ENCODE peak calls at places on chromosomes 3 and 15, in nine cellular contexts. One of them, this sample, is unnamed. For H3K9me3, the result is how much of the 10 kb centered on the place peaks cover.

GRCh38 chr3:9153763-9154601 is 95.5 kb downstream of the SRGAP3 start:
- DNase-seq in fibroblast of lung: peak
- DNase-seq in tibial artery: peak
- DNase-seq in WERI-Rb-1: no peak
- DNase-seq in psoas muscle: peak
- DNase-seq in HCT116: no peak
- DNase-seq in SJCRH30: no peak
- DNase-seq in neuronal stem cell: no peak
- DNase-seq in mucosa of descending colon: no peak
- DNase-seq in this sample: peak

GRCh38 chr3:37715976-37716375 is 145.7 kb upstream of the CTDSPL start:
- DNase-seq in fibroblast of lung: no peak
- DNase-seq in tibial artery: peak
- DNase-seq in WERI-Rb-1: no peak
- DNase-seq in psoas muscle: no peak
- DNase-seq in HCT116: no peak
- DNase-seq in SJCRH30: no peak
- DNase-seq in neuronal stem cell: no peak
- DNase-seq in mucosa of descending colon: no peak
- DNase-seq in this sample: no peak

GRCh38 chr3:128805771-128806170 is 73.6 kb upstream of the ACAD9 start:
- DNase-seq in fibroblast of lung: peak
- DNase-seq in tibial artery: no peak
- DNase-seq in WERI-Rb-1: no peak
- DNase-seq in psoas muscle: no peak
- DNase-seq in HCT116: no peak
- DNase-seq in SJCRH30: no peak
- DNase-seq in neuronal stem cell: no peak
- DNase-seq in mucosa of descending colon: no peak
- DNase-seq in this sample: no peak

GRCh38 chr3:33786565-33787327 is 11.7 kb upstream of the PDCD6IP start:
- DNase-seq in fibroblast of lung: no peak
- DNase-seq in tibial artery: no peak
- DNase-seq in WERI-Rb-1: no peak
- DNase-seq in psoas muscle: no peak
- DNase-seq in HCT116: no peak
- DNase-seq in SJCRH30: no peak
- DNase-seq in neuronal stem cell: no peak
- DNase-seq in mucosa of descending colon: no peak
- DNase-seq in this sample: no peak

GRCh38 chr15:79067434-79067833 is 23.1 kb downstream of the RASGRF1 start:
- DNase-seq in fibroblast of lung: no peak
- DNase-seq in tibial artery: no peak
- DNase-seq in WERI-Rb-1: no peak
- DNase-seq in psoas muscle: no peak
- DNase-seq in HCT116: no peak
- DNase-seq in SJCRH30: no peak
- DNase-seq in neuronal stem cell: no peak
- DNase-seq in mucosa of descending colon: no peak
- DNase-seq in this sample: no peak

GRCh38 chr15:39728844-39729243 is 53.8 kb downstream of the FSIP1 start:
- DNase-seq in fibroblast of lung: no peak
- DNase-seq in tibial artery: no peak
- DNase-seq in WERI-Rb-1: no peak
- DNase-seq in psoas muscle: no peak
- DNase-seq in HCT116: no peak
- DNase-seq in SJCRH30: no peak
- DNase-seq in neuronal stem cell: no peak
- DNase-seq in mucosa of descending colon: no peak
- DNase-seq in this sample: no peak

GRCh38 chr3:31968391-31968926 is 12.6 kb downstream of the OSBPL10 start:
- DNase-seq in fibroblast of lung: peak
- DNase-seq in tibial artery: no peak
- DNase-seq in WERI-Rb-1: no peak
- DNase-seq in psoas muscle: no peak
- DNase-seq in HCT116: no peak
- DNase-seq in SJCRH30: no peak
- DNase-seq in neuronal stem cell: no peak
- DNase-seq in mucosa of descending colon: no peak
- DNase-seq in this sample: no peak

GRCh38 chr3:125375950-125376679 is 990 bp upstream of the ZNF148 start:
- DNase-seq in fibroblast of lung: peak
- DNase-seq in tibial artery: no peak
- DNase-seq in WERI-Rb-1: no peak
- DNase-seq in psoas muscle: no peak
- DNase-seq in HCT116: no peak
- DNase-seq in SJCRH30: no peak
- DNase-seq in neuronal stem cell: no peak
- DNase-seq in mucosa of descending colon: no peak
- DNase-seq in this sample: no peak

GRCh38 chr15:42490246-42490742 is 647 bp downstream of the ZNF106 start:
- DNase-seq in fibroblast of lung: peak
- DNase-seq in tibial artery: no peak
- DNase-seq in WERI-Rb-1: no peak
- DNase-seq in psoas muscle: no peak
- DNase-seq in HCT116: no peak
- DNase-seq in SJCRH30: no peak
- DNase-seq in neuronal stem cell: no peak
- DNase-seq in mucosa of descending colon: no peak
- DNase-seq in this sample: no peak

GRCh38 chr15:75361989-75362641 is 6.3 kb downstream of the MAN2C1 start:
- DNase-seq in fibroblast of lung: no peak
- DNase-seq in tibial artery: no peak
- DNase-seq in WERI-Rb-1: no peak
- DNase-seq in psoas muscle: no peak
- DNase-seq in HCT116: no peak
- DNase-seq in SJCRH30: no peak
- DNase-seq in neuronal stem cell: no peak
- DNase-seq in mucosa of descending colon: no peak
- DNase-seq in this sample: no peak

GRCh38 chr3:146130881-146131371 is 30.1 kb downstream of the PLOD2 start:
- DNase-seq in fibroblast of lung: peak
- DNase-seq in tibial artery: no peak
- DNase-seq in WERI-Rb-1: no peak
- DNase-seq in psoas muscle: no peak
- DNase-seq in HCT116: no peak
- DNase-seq in SJCRH30: no peak
- DNase-seq in neuronal stem cell: no peak
- DNase-seq in mucosa of descending colon: no peak
- DNase-seq in this sample: no peak

GRCh38 chr3:3170998-3171397 is 8.5 kb downstream of the CRBN start:
- DNase-seq in fibroblast of lung: peak
- DNase-seq in tibial artery: no peak
- DNase-seq in WERI-Rb-1: no peak
- DNase-seq in psoas muscle: no peak
- DNase-seq in HCT116: peak
- DNase-seq in SJCRH30: no peak
- DNase-seq in neuronal stem cell: no peak
- DNase-seq in mucosa of descending colon: no peak
- DNase-seq in this sample: no peak

GRCh38 chr15:67915374-67916050 is 75.7 kb upstream of the RNU6-1 start:
- DNase-seq in fibroblast of lung: peak
- DNase-seq in tibial artery: peak
- DNase-seq in WERI-Rb-1: no peak
- DNase-seq in psoas muscle: peak
- DNase-seq in HCT116: no peak
- DNase-seq in SJCRH30: peak
- DNase-seq in neuronal stem cell: no peak
- DNase-seq in mucosa of descending colon: peak
- DNase-seq in this sample: peak

GRCh38 chr3:58535531-58536500 is 1.2 kb downstream of the ACOX2 start:
- DNase-seq in fibroblast of lung: no peak
- DNase-seq in tibial artery: no peak
- DNase-seq in WERI-Rb-1: no peak
- DNase-seq in psoas muscle: no peak
- DNase-seq in HCT116: no peak
- DNase-seq in SJCRH30: no peak
- DNase-seq in neuronal stem cell: no peak
- DNase-seq in mucosa of descending colon: peak
- DNase-seq in this sample: peak

GRCh38 chr3:184505053-184505452 is 56.5 kb upstream of the EPHB3 start:
- DNase-seq in fibroblast of lung: no peak
- DNase-seq in tibial artery: no peak
- DNase-seq in WERI-Rb-1: no peak
- DNase-seq in psoas muscle: no peak
- DNase-seq in HCT116: no peak
- DNase-seq in SJCRH30: no peak
- DNase-seq in neuronal stem cell: no peak
- DNase-seq in mucosa of descending colon: no peak
- DNase-seq in this sample: no peak

GRCh38 chr3:126369490-126369889 is 12.3 kb upstream of the KLF15 start:
- DNase-seq in fibroblast of lung: no peak
- DNase-seq in tibial artery: peak
- DNase-seq in WERI-Rb-1: no peak
- DNase-seq in psoas muscle: no peak
- DNase-seq in HCT116: no peak
- DNase-seq in SJCRH30: no peak
- DNase-seq in neuronal stem cell: no peak
- DNase-seq in mucosa of descending colon: no peak
- DNase-seq in this sample: no peak

GRCh38 chr3:99950921-99951320 is 133.3 kb downstream of the CMSS1 start:
- DNase-seq in fibroblast of lung: no peak
- DNase-seq in tibial artery: no peak
- DNase-seq in WERI-Rb-1: peak
- DNase-seq in psoas muscle: no peak
- DNase-seq in HCT116: no peak
- DNase-seq in SJCRH30: peak
- DNase-seq in neuronal stem cell: no peak
- DNase-seq in mucosa of descending colon: no peak
- DNase-seq in this sample: no peak

GRCh38 chr3:186477033-186477432 is 67.1 kb downstream of the CRYGS start:
- DNase-seq in fibroblast of lung: no peak
- DNase-seq in tibial artery: no peak
- DNase-seq in WERI-Rb-1: no peak
- DNase-seq in psoas muscle: no peak
- DNase-seq in HCT116: no peak
- DNase-seq in SJCRH30: no peak
- DNase-seq in neuronal stem cell: no peak
- DNase-seq in mucosa of descending colon: no peak
- DNase-seq in this sample: no peak

GRCh38 chr3:143307613-143308183 is 188.1 kb downstream of the CHST2 start:
- DNase-seq in fibroblast of lung: peak
- DNase-seq in tibial artery: no peak
- DNase-seq in WERI-Rb-1: no peak
- DNase-seq in psoas muscle: no peak
- DNase-seq in HCT116: no peak
- DNase-seq in SJCRH30: no peak
- DNase-seq in neuronal stem cell: no peak
- DNase-seq in mucosa of descending colon: no peak
- DNase-seq in this sample: peak

GRCh38 chr3:140931-141330 is 55.6 kb upstream of the CHL1 start:
- DNase-seq in fibroblast of lung: no peak
- DNase-seq in tibial artery: no peak
- DNase-seq in WERI-Rb-1: no peak
- DNase-seq in psoas muscle: no peak
- DNase-seq in HCT116: no peak
- DNase-seq in SJCRH30: no peak
- DNase-seq in neuronal stem cell: no peak
- DNase-seq in mucosa of descending colon: no peak
- DNase-seq in this sample: no peak
- H3K9me3 ChIP-seq in fibroblast of lung: under half
- H3K9me3 ChIP-seq in tibial artery: under half
- H3K9me3 ChIP-seq in WERI-Rb-1: under half
- H3K9me3 ChIP-seq in psoas muscle: under half
- H3K9me3 ChIP-seq in HCT116: under half
- H3K9me3 ChIP-seq in SJCRH30: under half
- H3K9me3 ChIP-seq in neuronal stem cell: under half
- H3K9me3 ChIP-seq in mucosa of descending colon: under half
- H3K9me3 ChIP-seq in this sample: under half

DNA sequence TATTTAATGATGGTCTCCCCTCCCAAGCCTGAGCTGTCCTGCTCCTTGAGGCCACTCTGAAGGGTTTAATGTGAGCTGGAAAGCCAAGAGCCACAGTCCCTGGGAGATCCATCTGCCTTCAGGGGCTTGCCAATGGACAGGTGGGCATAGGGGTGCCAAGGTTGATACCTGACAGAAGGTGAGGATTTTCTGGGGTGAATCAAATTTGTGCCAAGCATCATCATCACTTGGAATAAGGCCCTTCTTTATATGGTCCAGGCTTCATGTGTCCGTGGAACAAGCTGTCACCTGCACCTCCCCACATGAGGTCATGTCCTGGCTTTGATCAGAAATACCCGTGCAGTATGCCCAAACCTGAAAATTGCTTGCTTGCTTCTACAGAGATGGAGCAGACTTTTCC is 71.9 kb upstream of the CTNNB1 start:
- DNase-seq in fibroblast of lung: no peak
- DNase-seq in tibial artery: no peak
- DNase-seq in WERI-Rb-1: no peak
- DNase-seq in psoas muscle: no peak
- DNase-seq in HCT116: no peak
- DNase-seq in SJCRH30: no peak
- DNase-seq in neuronal stem cell: no peak
- DNase-seq in mucosa of descending colon: no peak
- DNase-seq in this sample: no peak
- H3K9me3 ChIP-seq in fibroblast of lung: under half
- H3K9me3 ChIP-seq in tibial artery: under half
- H3K9me3 ChIP-seq in WERI-Rb-1: under half
- H3K9me3 ChIP-seq in psoas muscle: under half
- H3K9me3 ChIP-seq in HCT116: under half
- H3K9me3 ChIP-seq in SJCRH30: under half
- H3K9me3 ChIP-seq in neuronal stem cell: under half
- H3K9me3 ChIP-seq in mucosa of descending colon: under half
- H3K9me3 ChIP-seq in this sample: under half

GRCh38 chr15:35256141-35256540 is 171.0 kb upstream of the NANOGP8 start:
- DNase-seq in fibroblast of lung: no peak
- DNase-seq in tibial artery: no peak
- DNase-seq in WERI-Rb-1: no peak
- DNase-seq in psoas muscle: no peak
- DNase-seq in HCT116: no peak
- DNase-seq in SJCRH30: no peak
- DNase-seq in neuronal stem cell: no peak
- DNase-seq in mucosa of descending colon: no peak
- DNase-seq in this sample: no peak
- H3K9me3 ChIP-seq in fibroblast of lung: under half
- H3K9me3 ChIP-seq in tibial artery: under half
- H3K9me3 ChIP-seq in WERI-Rb-1: under half
- H3K9me3 ChIP-seq in psoas muscle: under half
- H3K9me3 ChIP-seq in HCT116: under half
- H3K9me3 ChIP-seq in SJCRH30: under half
- H3K9me3 ChIP-seq in neuronal stem cell: under half
- H3K9me3 ChIP-seq in mucosa of descending colon: under half
- H3K9me3 ChIP-seq in this sample: under half

GRCh38 chr3:1723726-1724125 is 374.9 kb upstream of the CNTN4 start:
- DNase-seq in fibroblast of lung: no peak
- DNase-seq in tibial artery: no peak
- DNase-seq in WERI-Rb-1: no peak
- DNase-seq in psoas muscle: no peak
- DNase-seq in HCT116: no peak
- DNase-seq in SJCRH30: no peak
- DNase-seq in neuronal stem cell: no peak
- DNase-seq in mucosa of descending colon: no peak
- DNase-seq in this sample: no peak

GRCh38 chr3:1727242-1727641 is 371.4 kb upstream of the CNTN4 start:
- DNase-seq in fibroblast of lung: no peak
- DNase-seq in tibial artery: no peak
- DNase-seq in WERI-Rb-1: no peak
- DNase-seq in psoas muscle: no peak
- DNase-seq in HCT116: no peak
- DNase-seq in SJCRH30: no peak
- DNase-seq in neuronal stem cell: no peak
- DNase-seq in mucosa of descending colon: no peak
- DNase-seq in this sample: no peak

GRCh38 chr3:1728510-1728909 is 370.2 kb upstream of the CNTN4 start:
- DNase-seq in fibroblast of lung: no peak
- DNase-seq in tibial artery: no peak
- DNase-seq in WERI-Rb-1: no peak
- DNase-seq in psoas muscle: no peak
- DNase-seq in HCT116: no peak
- DNase-seq in SJCRH30: no peak
- DNase-seq in neuronal stem cell: no peak
- DNase-seq in mucosa of descending colon: no peak
- DNase-seq in this sample: no peak

GRCh38 chr3:1726741-1727140 is 371.9 kb upstream of the CNTN4 start:
- DNase-seq in fibroblast of lung: no peak
- DNase-seq in tibial artery: no peak
- DNase-seq in WERI-Rb-1: no peak
- DNase-seq in psoas muscle: no peak
- DNase-seq in HCT116: no peak
- DNase-seq in SJCRH30: no peak
- DNase-seq in neuronal stem cell: no peak
- DNase-seq in mucosa of descending colon: no peak
- DNase-seq in this sample: no peak
- H3K9me3 ChIP-seq in fibroblast of lung: under half
- H3K9me3 ChIP-seq in tibial artery: under half
- H3K9me3 ChIP-seq in WERI-Rb-1: under half
- H3K9me3 ChIP-seq in psoas muscle: under half
- H3K9me3 ChIP-seq in HCT116: under half
- H3K9me3 ChIP-seq in SJCRH30: under half
- H3K9me3 ChIP-seq in neuronal stem cell: under half
- H3K9me3 ChIP-seq in mucosa of descending colon: under half
- H3K9me3 ChIP-seq in this sample: under half

This sample was measured in right atrium auricular region.